ENCODE peak calls at places on chromosome 3, in four cellular contexts. S, R, Y and C are unnamed samples.

GRCh38 chr3:23113455-23114171 is 89.5 kb upstream of the UBE2E2 start:
- DNase-seq in S (no peak), R (no peak), Y (no peak), C (no peak)

GRCh38 chr3:62051506-62051905 is 321.8 kb downstream of the FEZF2 start:
- DNase-seq in S (peak; percentile 2), R (peak; percentile 13), Y (peak; percentile 16), C (peak; percentile 27)

GRCh38 chr3:38348903-38349302 is 2.3 kb downstream of the XYLB start:
- DNase-seq in S (no peak), R (no peak), Y (no peak), C (no peak)

GRCh38 chr3:25385807-25386512 is 42.1 kb upstream of the RARB start:
- DNase-seq in S (no peak), R (no peak), Y (no peak), C (no peak)

GRCh38 chr3:30779686-30780287 is 114.7 kb downstream of the GADL1 start:
- DNase-seq in S (peak; percentile 8), R (peak; percentile 9), Y (peak; percentile 46), C (peak; percentile 16)

GRCh38 chr3:55484191-55484644 is 2.9 kb downstream of the WNT5A start:
- DNase-seq in S (no peak), R (no peak), Y (no peak), C (no peak)

GRCh38 chr3:13282528-13282985 is 137.6 kb downstream of the NUP210 start:
- DNase-seq in S (peak; percentile 59), R (peak; percentile 84), Y (no peak), C (no peak)

GRCh38 chr3:125374501-125374995 is 577 bp downstream of the ZNF148 start:
- DNase-seq in S (peak; percentile 68), R (peak; percentile 86), Y (peak; percentile 43), C (no peak)

GRCh38 chr3:183033746-183034145 is 53.4 kb upstream of the DCUN1D1 start:
- DNase-seq in S (no peak), R (no peak), Y (no peak), C (no peak)

GRCh38 chr3:59327324-59327939 is 277.6 kb upstream of the CFAP20DC start:
- DNase-seq in S (no peak), R (no peak), Y (no peak), C (no peak)

GRCh38 chr3:45751537-45752242 is 44.6 kb downstream of the SLC6A20 start:
- DNase-seq in S (no peak), R (no peak), Y (peak; percentile 27), C (no peak)

GRCh38 chr3:33717616-33717865 is 513 bp downstream of the CLASP2 start:
- DNase-seq in S (peak; percentile 82), R (peak; percentile 80), Y (no peak), C (peak; percentile 49)

GRCh38 chr3:170809975-170810357 is 60.0 kb downstream of the RPL22L1 start:
- DNase-seq in S (no peak), R (peak; percentile 13), Y (no peak), C (no peak)

GRCh38 chr3:119418641-119419040 is 44.8 kb downstream of the TMEM39A start:
- DNase-seq in S (peak; percentile 44), R (no peak), Y (no peak), C (no peak)

GRCh38 chr3:195401959-195402358 is 40.9 kb downstream of the ACAP2 start:
- DNase-seq in S (no peak), R (peak; percentile 24), Y (no peak), C (no peak)

GRCh38 chr3:95418251-95418650 is 1355.4 kb downstream of the NSUN3 start:
- DNase-seq in S (no peak), R (no peak), Y (no peak), C (no peak)

GRCh38 chr3:190581041-190581501 is 67.2 kb downstream of the IL1RAP start:
- DNase-seq in S (no peak), R (no peak), Y (no peak), C (no peak)

GRCh38 chr3:22960326-22960984 is 242.7 kb upstream of the UBE2E2 start:
- DNase-seq in S (no peak), R (peak; percentile 34), Y (peak; percentile 12), C (peak; percentile 16)

GRCh38 chr3:71226565-71227281 is 356.8 kb downstream of the FOXP1 start:
- DNase-seq in S (peak; percentile 26), R (no peak), Y (no peak), C (no peak)

GRCh38 chr3:10551821-10552630 is 46.6 kb upstream of the ATP2B2 start:
- DNase-seq in S (peak; percentile 23), R (no peak), Y (no peak), C (peak; percentile 15)

GRCh38 chr3:124075758-124076157 is 83.8 kb upstream of the ROPN1 start:
- DNase-seq in S (no peak), R (no peak), Y (no peak), C (no peak)

GRCh38 chr3:32457971-32458471 is 44.6 kb downstream of the CMTM6 start:
- DNase-seq in S (peak; percentile 30), R (no peak), Y (no peak), C (no peak)

GRCh38 chr3:29026959-29027358 is 253.9 kb upstream of the RBMS3 start:
- DNase-seq in S (no peak), R (no peak), Y (no peak), C (no peak)

GRCh38 chr3:55615039-55615693 is 128.1 kb upstream of the WNT5A start:
- DNase-seq in S (no peak), R (no peak), Y (no peak), C (no peak)

GRCh38 chr3:53806182-53807116 is 39.8 kb downstream of the CHDH start:
- DNase-seq in S (no peak), R (no peak), Y (peak; percentile 23), C (no peak)

GRCh38 chr3:178295257-178295912 is 240.9 kb upstream of the KCNMB2 start:
- DNase-seq in S (no peak), R (peak; percentile 8), Y (no peak), C (no peak)

GRCh38 chr3:12588039-12588673 is 31.3 kb downstream of the MKRN2 start:
- DNase-seq in S (no peak), R (no peak), Y (no peak), C (no peak)

DNA sequence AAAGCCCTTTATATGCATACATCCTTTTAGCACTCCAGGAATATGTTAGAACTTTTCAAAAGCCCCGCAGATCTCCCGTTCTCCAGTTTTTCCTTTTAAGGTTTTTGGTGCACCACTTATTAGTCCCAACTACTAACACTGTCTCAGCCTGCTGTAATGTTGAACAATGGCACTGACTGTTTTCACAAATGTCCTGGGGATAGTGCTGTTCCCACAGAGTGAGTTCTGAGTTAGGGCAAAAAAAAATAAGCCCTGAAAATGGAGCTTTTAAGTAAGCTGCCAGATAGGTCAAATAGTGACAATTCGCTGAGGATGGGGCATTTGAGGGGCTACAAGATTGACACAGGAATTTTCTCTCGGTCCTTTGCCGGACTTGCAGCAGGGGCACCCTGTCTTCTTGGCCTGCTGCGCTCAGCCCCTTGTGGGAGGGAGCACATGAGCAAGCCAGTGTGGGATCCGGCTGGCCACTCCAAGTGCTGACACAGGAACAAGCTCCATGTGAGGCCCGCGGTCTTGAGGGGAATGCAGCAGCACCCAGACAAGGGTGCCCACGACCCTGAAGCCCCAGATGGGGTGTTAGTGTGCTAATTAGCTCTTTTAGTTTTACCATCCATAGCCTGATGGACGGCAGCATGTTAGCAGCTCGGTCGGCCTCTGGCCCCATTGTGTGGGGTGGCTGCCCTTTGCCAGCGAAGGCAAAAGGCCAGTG is 96.1 kb downstream of the VPS8 start:
- DNase-seq in S (no peak), R (no peak), Y (no peak), C (no peak)
- TF ChIP-seq ELF1 in S (no peak), R (no peak), Y (no peak), C (no peak)

DNA sequence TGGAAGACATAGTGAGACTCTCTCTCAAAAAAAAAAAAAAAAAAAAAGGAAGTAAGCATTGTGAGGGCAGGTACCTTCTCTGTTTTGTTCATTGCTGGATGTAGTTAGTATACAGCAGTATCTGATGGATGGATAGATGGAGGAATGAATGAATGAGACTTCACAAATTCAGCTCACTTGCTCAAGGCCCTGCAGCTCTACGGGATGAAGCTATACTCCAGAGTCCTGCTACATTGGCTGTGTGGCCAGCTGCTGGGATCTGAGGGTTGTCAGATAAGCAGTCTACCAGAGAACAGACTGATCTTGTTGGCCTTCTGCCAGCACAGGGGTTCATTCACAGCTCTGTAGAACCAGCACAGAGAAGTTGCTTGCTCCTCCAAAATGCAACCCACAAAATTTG is 35.0 kb downstream of the MLH1 start:
- DNase-seq in S (peak; percentile 74), R (peak; percentile 26), Y (no peak), C (no peak)
- H3K27ac ChIP-seq in S (no peak overlapping the region), R (no peak overlapping the region), Y (no peak overlapping the region), C (no peak overlapping the region)

GRCh38 chr3:150372320-150373118 is 35.6 kb upstream of the TSC22D2 start:
- DNase-seq in S (peak; percentile 25), R (no peak), Y (peak; percentile 79), C (no peak)
- TF ChIP-seq ELF1 in S (no peak), R (no peak), Y (no peak), C (no peak)

DNA sequence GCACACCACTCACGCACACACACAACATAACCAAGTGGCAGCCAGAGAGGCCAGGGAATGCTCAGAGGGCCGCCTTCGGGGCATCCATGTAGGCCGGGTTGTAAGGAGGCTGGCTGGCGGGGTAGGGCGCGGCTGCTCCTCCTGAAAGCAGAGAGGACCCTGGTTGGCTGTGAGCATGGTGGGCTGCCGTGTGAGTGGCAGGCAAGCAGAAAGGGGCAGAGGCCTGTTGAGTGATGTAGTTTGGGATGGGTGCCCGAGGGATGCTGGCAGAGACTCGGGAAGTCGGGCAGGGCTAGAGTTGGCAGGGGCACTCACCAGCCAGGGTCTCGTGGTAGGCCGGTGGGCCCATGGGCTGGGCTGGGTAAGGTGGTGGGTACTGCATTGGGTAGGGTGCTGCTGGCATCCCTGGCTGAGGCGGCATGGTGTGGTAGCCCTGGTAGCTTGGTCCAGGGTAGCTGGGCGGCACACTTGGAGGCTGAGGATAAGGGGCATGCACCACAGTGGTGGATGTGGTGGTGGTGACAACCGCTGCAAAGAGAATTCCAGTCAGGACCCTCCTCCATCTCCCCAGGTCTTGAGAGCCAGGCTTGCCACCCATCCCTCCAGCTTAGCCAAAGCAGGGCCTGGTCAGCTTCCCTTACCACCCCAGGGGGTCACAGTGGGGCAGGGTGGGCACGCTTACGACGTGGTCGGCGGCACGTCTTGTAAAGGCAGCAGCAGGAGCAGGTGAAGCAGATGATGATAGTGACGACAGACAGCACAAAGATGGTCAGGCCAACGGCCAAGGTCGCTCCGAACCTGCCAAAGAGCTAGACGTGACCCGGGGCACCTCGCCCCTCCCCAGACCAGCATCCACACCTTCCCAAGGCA is 22.7 kb downstream of the ATRIP start:
- DNase-seq in S (no peak), R (peak; percentile 23), Y (no peak), C (no peak)
- H3K27ac ChIP-seq in S (no peak overlapping the region), R (peak overlapping the region; percentile 99), Y (peak overlapping the region; percentile 54), C (no peak overlapping the region)

DNA sequence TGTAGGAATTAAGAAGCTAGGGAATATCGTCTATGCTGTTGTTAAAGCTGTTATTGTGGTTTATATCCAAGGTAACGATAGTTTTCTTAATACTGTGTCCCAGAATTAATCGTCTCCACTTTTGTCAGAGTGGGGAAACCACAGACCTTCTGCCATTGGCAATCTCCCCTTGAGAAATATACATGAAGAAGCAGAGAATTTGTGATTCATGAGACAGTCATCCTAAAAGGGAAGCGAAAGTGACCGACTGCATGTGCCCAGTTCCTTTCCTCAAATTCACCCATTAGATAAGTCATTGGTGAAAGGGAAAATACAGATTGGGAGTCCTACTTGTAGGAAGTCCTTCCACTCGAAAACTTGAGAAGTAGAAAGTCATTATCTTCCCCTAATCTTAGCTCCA is 26.6 kb downstream of the DIPK2A start:
- DNase-seq in S (no peak), R (no peak), Y (no peak), C (no peak)
- TF ChIP-seq ELF1 in S (no peak), R (no peak), Y (no peak), C (no peak)

DNA sequence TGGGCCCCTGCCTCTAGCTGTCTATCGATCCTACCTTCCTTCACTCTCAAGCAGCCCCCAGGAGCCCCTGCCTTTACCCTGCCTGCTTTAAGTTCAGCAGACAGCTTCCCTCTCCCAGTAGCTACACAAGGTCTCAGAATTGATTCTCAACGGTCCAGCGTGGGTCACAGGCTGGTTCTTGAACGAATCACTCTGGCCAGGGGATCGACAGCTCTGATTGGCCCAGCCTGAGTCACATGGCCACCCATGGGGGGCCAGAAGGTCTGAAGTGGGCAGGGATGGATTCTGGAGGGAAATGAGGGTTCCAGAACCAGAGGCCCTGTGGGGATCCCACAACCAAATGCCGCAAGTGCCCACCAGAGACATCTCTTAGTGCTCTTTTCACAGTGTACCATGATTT is 23.7 kb upstream of the CCDC174 start:
- DNase-seq in S (no peak), R (no peak), Y (no peak), C (no peak)
- H3K27ac ChIP-seq in S (no peak overlapping the region), R (no peak overlapping the region), Y (no peak overlapping the region), C (no peak overlapping the region)